ENCODE peak calls at places on chromosome 15, in four cellular contexts. U, X, Y and E are unnamed samples.

GRCh38 chr15:90596943-90597342 is 67.2 kb downstream of the CRTC3 start:
- DNase-seq in U (no peak), X (no peak), Y (no peak), E (no peak)

GRCh38 chr15:87561641-87562040 is 694.9 kb downstream of the NTRK3 start:
- DNase-seq in U (no peak), X (no peak), Y (no peak), E (no peak)

GRCh38 chr15:47870300-47870955 is 153.1 kb downstream of the SEMA6D start:
- DNase-seq in U (no peak), X (no peak), Y (no peak), E (no peak)

GRCh38 chr15:80418892-80419537 is 14.8 kb downstream of the ARNT2 start:
- DNase-seq in U (no peak), X (peak), Y (no peak), E (peak)

GRCh38 chr15:39951561-39951960 is 17.6 kb downstream of the EIF2AK4 start:
- DNase-seq in U (no peak), X (no peak), Y (no peak), E (no peak)

GRCh38 chr15:99076555-99077308 is 28.1 kb upstream of the SYNM start:
- DNase-seq in U (peak), X (peak), Y (no peak), E (peak)

GRCh38 chr15:38002883-38003477 is 68.5 kb downstream of the TMCO5A start:
- DNase-seq in U (peak), X (no peak), Y (peak), E (no peak)

GRCh38 chr15:78037779-78038305 is 39.7 kb downstream of the TBC1D2B start:
- DNase-seq in U (no peak), X (no peak), Y (no peak), E (no peak)

GRCh38 chr15:80367094-80367493 is 37.1 kb upstream of the ARNT2 start:
- DNase-seq in U (peak), X (peak), Y (peak), E (peak)

GRCh38 chr15:93826798-93827197 is 404.6 kb upstream of the MCTP2 start:
- DNase-seq in U (no peak), X (no peak), Y (no peak), E (no peak)

GRCh38 chr15:69285834-69286233 is 12.9 kb upstream of the PAQR5 start:
- DNase-seq in U (no peak), X (no peak), Y (peak), E (no peak)

GRCh38 chr15:69290346-69291164 is 8.2 kb upstream of the PAQR5 start:
- DNase-seq in U (no peak), X (no peak), Y (no peak), E (no peak)

GRCh38 chr15:69292826-69293420 is 5.8 kb upstream of the PAQR5 start:
- DNase-seq in U (no peak), X (no peak), Y (no peak), E (no peak)

GRCh38 chr15:69288531-69289311 is 10.0 kb upstream of the PAQR5 start:
- DNase-seq in U (no peak), X (no peak), Y (no peak), E (no peak)

GRCh38 chr15:69289312-69290146 is 9.2 kb upstream of the PAQR5 start:
- DNase-seq in U (no peak), X (no peak), Y (no peak), E (no peak)
- TF ChIP-seq TEAD4 in U (no peak), X (no peak), Y (no peak), E (no peak)

DNA sequence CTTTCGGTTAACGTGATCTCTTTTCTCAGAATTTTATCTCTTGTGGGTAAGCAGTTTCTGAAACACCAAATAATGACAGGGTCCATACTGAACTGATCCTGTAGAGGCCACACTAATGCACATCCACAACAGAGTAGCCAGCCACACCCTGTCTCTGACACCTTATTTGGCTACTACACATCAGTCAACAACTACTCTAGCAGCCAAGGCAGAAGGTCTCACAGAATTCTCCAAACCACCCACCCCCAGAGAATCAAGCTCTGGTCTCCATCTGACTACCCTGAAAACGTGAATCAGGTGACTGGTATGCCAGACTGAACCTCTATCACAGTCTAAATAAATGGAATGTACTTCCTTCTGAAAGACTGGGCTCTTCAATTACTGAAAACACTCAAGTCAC is 38.0 kb downstream of the EDC3 start:
- DNase-seq in U (no peak), X (peak), Y (no peak), E (no peak)
- TF ChIP-seq TEAD4 in U (no peak), X (no peak), Y (no peak), E (no peak)

GRCh38 chr15:101536166-101536874 is 46.8 kb upstream of the PCSK6 start:
- DNase-seq in U (no peak), X (no peak), Y (peak), E (peak)

GRCh38 chr15:101535170-101535902 is 45.8 kb upstream of the PCSK6 start:
- DNase-seq in U (no peak), X (no peak), Y (peak), E (peak)

GRCh38 chr15:101537681-101538080 is 48.2 kb upstream of the PCSK6 start:
- DNase-seq in U (no peak), X (no peak), Y (no peak), E (no peak)

GRCh38 chr15:101538177-101538576 is 48.7 kb upstream of the PCSK6 start:
- DNase-seq in U (no peak), X (no peak), Y (peak), E (no peak)

GRCh38 chr15:101536875-101537405 is 47.4 kb upstream of the PCSK6 start:
- DNase-seq in U (no peak), X (no peak), Y (peak), E (peak)
- TF ChIP-seq TEAD4 in U (no peak), X (no peak), Y (no peak), E (no peak)

DNA sequence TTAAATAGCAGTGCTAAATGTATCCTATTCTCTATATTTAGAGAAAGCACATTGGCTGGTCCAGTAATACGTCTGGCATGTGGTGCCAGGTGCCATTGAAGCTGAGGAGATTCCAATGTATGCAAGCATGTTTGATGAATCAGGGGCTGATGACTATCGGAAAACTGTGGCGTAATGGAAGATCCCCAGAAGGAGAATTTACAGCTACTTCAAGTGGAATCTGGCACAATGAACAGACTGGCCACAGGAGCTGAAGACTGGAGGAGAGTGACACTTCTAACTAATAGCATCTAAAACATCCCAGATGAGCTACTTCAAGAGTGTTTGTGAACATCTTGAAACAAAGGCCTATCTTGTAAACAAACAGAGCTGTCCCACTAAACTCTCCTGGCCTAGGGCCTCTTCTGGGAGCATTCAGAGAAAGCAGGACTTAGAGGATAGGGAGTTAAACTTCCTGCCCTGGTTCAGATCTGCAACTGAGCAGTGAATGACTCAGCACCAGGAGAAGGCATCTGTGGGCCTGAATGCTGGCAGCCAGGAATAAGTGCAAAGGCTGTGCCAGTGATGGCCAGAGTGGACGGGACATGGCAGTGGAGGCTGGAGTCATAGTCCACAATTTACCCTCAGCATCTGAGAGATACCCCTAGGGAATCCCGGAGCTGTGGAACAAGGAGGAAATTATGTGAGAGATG is 15.3 kb upstream of the ACTC1 start:
- DNase-seq in U (no peak), X (peak), Y (no peak), E (no peak)
- TF ChIP-seq TEAD4 in U (no peak), X (no peak), Y (no peak), E (peak)

GRCh38 chr15:73599934-73600333 is 33.3 kb downstream of the NPTN start:
- DNase-seq in U (no peak), X (no peak), Y (no peak), E (no peak)
- TF ChIP-seq TEAD4 in U (no peak), X (no peak), Y (no peak), E (no peak)